ENCODE peak calls at places on chromosomes 11 and 22, in four cellular contexts. One of them, this sample, is unnamed. For H3K4me1, the result is how much of the 10 kb centered on the place peaks cover.

GRCh38 chr11:114209904-114210303 is 86.3 kb upstream of the NNMT start:
- DNase-seq in MM.1S: no peak
- DNase-seq in endodermal cell: no peak
- DNase-seq in SK-N-SH: no peak
- DNase-seq in this sample: no peak

GRCh38 chr11:123195182-123196059 is at the start of gene CLMP:
- DNase-seq in MM.1S: no peak
- DNase-seq in endodermal cell: peak
- DNase-seq in SK-N-SH: peak
- DNase-seq in this sample: no peak

GRCh38 chr11:135074397-135074998 is 662.5 kb upstream of the B3GAT1 start:
- DNase-seq in SK-N-SH: no peak
- DNase-seq in endodermal cell: no peak
- DNase-seq in MM.1S: no peak
- DNase-seq in this sample: no peak

GRCh38 chr22:35154937-35155387 is 89.0 kb downstream of the ISX start:
- DNase-seq in MM.1S: peak
- DNase-seq in endodermal cell: peak
- DNase-seq in SK-N-SH: peak
- DNase-seq in this sample: no peak

GRCh38 chr22:30314918-30315317 is 11.8 kb downstream of the TBC1D10A start:
- DNase-seq in MM.1S: no peak
- DNase-seq in SK-N-SH: no peak
- DNase-seq in endodermal cell: no peak
- DNase-seq in this sample: no peak

GRCh38 chr22:36355362-36355761 is 32.4 kb downstream of the MYH9 start:
- DNase-seq in SK-N-SH: no peak
- DNase-seq in endodermal cell: no peak
- DNase-seq in MM.1S: peak
- DNase-seq in this sample: no peak

GRCh38 chr11:103808246-103808645 is 228.2 kb upstream of the DDI1 start:
- DNase-seq in SK-N-SH: no peak
- DNase-seq in endodermal cell: no peak
- DNase-seq in MM.1S: no peak
- DNase-seq in this sample: no peak

GRCh38 chr11:85912414-85912813 is 57.2 kb downstream of the CCDC83 start:
- DNase-seq in endodermal cell: no peak
- DNase-seq in SK-N-SH: no peak
- DNase-seq in MM.1S: no peak
- DNase-seq in this sample: no peak

GRCh38 chr11:112029460-112029859 is 4.3 kb downstream of the DLAT start:
- DNase-seq in MM.1S: no peak
- DNase-seq in endodermal cell: no peak
- DNase-seq in SK-N-SH: no peak
- DNase-seq in this sample: no peak

GRCh38 chr11:72634472-72635095 is 39.6 kb downstream of the PDE2A start:
- DNase-seq in SK-N-SH: no peak
- DNase-seq in endodermal cell: no peak
- DNase-seq in MM.1S: no peak
- DNase-seq in this sample: no peak

DNA sequence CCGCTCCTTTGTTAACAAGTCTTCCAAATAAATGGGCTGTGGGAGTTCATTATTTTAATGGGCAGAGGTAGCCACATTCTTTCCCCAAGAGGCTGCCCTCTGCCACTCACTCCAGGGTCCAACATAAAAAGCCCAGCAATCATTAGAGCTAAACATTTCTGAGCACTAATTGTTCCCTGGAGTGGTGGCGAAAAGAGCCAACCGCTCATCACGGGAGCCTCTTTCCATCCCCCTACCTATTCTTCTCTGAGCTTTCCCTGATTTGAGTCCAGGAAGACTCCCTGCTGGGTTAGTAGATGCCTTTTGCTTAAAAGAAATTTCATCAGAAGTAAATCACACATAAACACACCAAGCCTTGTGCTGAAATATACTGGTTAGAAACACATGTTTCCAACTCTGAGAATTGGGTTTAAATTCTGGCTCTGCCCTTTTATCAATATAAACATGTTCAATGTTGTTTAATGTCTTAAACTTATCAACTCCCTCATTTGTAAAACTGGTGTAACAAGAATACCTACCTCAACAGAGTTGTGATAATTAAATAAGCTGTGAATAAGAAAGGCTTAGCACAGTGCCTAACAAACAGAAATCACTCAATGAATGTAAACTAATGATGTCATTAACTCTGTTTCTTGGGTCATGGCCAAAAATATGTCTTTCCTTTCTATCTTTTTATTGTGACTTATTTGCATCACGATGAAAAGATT is at the start of gene OR5A2:
- DNase-seq in SK-N-SH: no peak
- DNase-seq in MM.1S: no peak
- DNase-seq in endodermal cell: peak
- DNase-seq in this sample: no peak
- H3K27ac ChIP-seq in SK-N-SH: no peak
- H3K27ac ChIP-seq in MM.1S: no peak
- H3K27ac ChIP-seq in endodermal cell: peak
- H3K27ac ChIP-seq in this sample: no peak

GRCh38 chr11:1502168-1502955 is 15.8 kb upstream of the MOB2 start:
- DNase-seq in MM.1S: no peak
- DNase-seq in SK-N-SH: no peak
- DNase-seq in endodermal cell: no peak
- DNase-seq in this sample: no peak
- H3K4me1 ChIP-seq in MM.1S: under half
- H3K4me1 ChIP-seq in SK-N-SH: under half
- H3K4me1 ChIP-seq in endodermal cell: under half
- H3K4me1 ChIP-seq in this sample: under half

GRCh38 chr22:21803859-21804258 is 63.6 kb downstream of the MAPK1 start:
- DNase-seq in MM.1S: no peak
- DNase-seq in endodermal cell: no peak
- DNase-seq in SK-N-SH: no peak
- DNase-seq in this sample: no peak
- H3K27ac ChIP-seq in MM.1S: no peak
- H3K27ac ChIP-seq in endodermal cell: no peak
- H3K27ac ChIP-seq in SK-N-SH: no peak
- H3K27ac ChIP-seq in this sample: no peak

DNA sequence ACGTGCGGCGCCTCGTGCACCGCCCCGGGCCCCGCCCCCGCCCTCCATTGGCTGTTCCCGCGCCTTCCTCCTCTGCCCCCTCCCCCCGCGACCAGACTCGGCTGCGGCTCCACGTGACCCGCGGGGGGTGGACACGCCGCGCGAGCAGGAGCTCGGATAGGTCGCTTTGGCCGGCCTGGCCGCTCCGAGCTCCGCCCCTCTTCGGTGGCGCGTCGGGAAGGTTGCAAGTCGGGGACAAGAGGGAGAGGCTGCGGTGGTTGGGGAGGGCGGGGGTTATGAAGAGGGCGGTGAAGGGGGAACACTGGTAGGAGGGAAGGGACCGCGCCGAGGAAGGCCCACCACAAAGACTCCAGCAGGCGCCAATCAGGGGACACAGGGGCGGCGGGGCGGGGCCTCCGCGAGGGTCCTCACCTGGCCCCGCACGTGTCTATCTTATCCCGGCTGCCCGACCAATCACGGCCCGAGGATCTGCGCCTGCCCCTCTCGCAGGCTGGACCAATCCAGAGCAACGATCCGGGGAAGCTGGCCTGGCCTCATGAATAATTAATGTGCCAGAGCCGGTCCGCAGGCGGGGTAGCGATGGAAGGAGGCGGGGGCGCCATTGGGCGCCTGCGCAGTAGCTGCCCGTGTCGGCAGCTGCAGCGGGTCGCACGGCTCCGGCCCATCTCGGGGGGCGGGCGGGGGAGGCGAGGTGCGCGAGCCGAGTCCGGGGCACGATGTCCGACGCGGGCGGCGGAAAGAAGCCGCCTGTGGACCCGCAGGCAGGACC is at the start of gene TEF:
- DNase-seq in SK-N-SH: peak
- DNase-seq in MM.1S: peak
- DNase-seq in endodermal cell: peak
- DNase-seq in this sample: peak
- H3K4me1 ChIP-seq in SK-N-SH: under half
- H3K4me1 ChIP-seq in MM.1S: under half
- H3K4me1 ChIP-seq in endodermal cell: under half
- H3K4me1 ChIP-seq in this sample: under half